ENCODE peak calls at places on chromosomes 1 and 21, in four cellular contexts. Q is IMR-90, V is trophoblast cell, S is neuronal stem cell. E is an unnamed sample.

GRCh38 chr1:18062180-18062579 is 45.4 kb upstream of the IGSF21 start:
- DNase-seq in Q (no peak), V (no peak), S (peak), E (no peak)

GRCh38 chr1:101371259-101371658 is 134.4 kb downstream of the S1PR1 start:
- DNase-seq in Q (peak), V (no peak), S (no peak), E (peak)

GRCh38 chr1:96409087-96409486 is 312.5 kb upstream of the PTBP2 start:
- DNase-seq in Q (no peak), V (no peak), S (no peak), E (no peak)

GRCh38 chr1:245580651-245581050 is 425.9 kb downstream of the KIF26B start:
- DNase-seq in Q (no peak), V (no peak), S (no peak), E (no peak)

GRCh38 chr21:34243562-34243961 is 120.2 kb upstream of the KCNE2 start:
- DNase-seq in Q (peak), V (no peak), S (no peak), E (peak)

GRCh38 chr1:50271337-50271736 is 151.9 kb downstream of the DMRTA2 start:
- DNase-seq in Q (no peak), V (no peak), S (no peak), E (no peak)

GRCh38 chr1:225448146-225448805 is 20.4 kb upstream of the LBR start:
- DNase-seq in Q (no peak), V (no peak), S (no peak), E (no peak)

GRCh38 chr1:235873571-235873970 is 6.9 kb upstream of the LYST start:
- DNase-seq in Q (no peak), V (no peak), S (no peak), E (no peak)

GRCh38 chr1:202807367-202807925 is 775 bp downstream of the KDM5B start:
- DNase-seq in Q (peak), V (no peak), S (no peak), E (peak)

GRCh38 chr1:208434008-208434407 is 189.8 kb upstream of the PLXNA2 start:
- DNase-seq in Q (no peak), V (no peak), S (no peak), E (peak)

GRCh38 chr1:226641671-226642231 is 93.2 kb downstream of the STUM start:
- DNase-seq in Q (no peak), V (no peak), S (no peak), E (no peak)

GRCh38 chr1:226643701-226644540 is 95.2 kb downstream of the ITPKB start:
- DNase-seq in Q (no peak), V (no peak), S (no peak), E (no peak)

GRCh38 chr1:226640737-226641136 is 92.2 kb downstream of the STUM start:
- DNase-seq in Q (no peak), V (no peak), S (no peak), E (no peak)

GRCh38 chr1:226643167-226643566 is 94.6 kb downstream of the STUM start:
- DNase-seq in Q (peak), V (peak), S (no peak), E (peak)

DNA sequence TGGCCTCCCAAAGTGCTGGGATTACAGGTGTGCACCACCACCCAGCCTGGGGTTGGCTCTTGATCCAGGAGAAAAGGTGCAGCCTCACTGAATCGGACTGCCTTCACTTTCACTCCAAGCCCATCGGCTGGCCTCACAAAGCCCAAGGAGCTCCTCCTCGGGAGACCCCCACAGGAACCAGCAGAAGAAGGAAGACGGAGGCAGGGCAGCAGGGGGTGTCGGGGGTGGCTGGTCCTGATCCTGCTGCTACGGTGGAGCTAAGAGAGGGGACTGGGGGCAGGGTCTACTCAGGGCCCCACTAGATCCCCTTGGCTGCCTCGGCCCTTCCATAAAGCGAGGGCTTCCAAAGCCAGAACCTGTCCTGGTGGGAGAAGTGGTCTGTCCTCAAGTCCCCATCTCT is 93.9 kb downstream of the STUM start:
- DNase-seq in Q (no peak), V (no peak), S (no peak), E (no peak)
- H2BK5ac ChIP-seq in Q (no peak), V (no peak), S (peak), E (no peak)

GRCh38 chr1:229342902-229343587 is at the start of gene CCSAP:
- DNase-seq in Q (peak), V (peak), S (peak), E (peak)
- H3K23ac ChIP-seq in Q (peak), V (no peak), S (peak), E (peak)

DNA sequence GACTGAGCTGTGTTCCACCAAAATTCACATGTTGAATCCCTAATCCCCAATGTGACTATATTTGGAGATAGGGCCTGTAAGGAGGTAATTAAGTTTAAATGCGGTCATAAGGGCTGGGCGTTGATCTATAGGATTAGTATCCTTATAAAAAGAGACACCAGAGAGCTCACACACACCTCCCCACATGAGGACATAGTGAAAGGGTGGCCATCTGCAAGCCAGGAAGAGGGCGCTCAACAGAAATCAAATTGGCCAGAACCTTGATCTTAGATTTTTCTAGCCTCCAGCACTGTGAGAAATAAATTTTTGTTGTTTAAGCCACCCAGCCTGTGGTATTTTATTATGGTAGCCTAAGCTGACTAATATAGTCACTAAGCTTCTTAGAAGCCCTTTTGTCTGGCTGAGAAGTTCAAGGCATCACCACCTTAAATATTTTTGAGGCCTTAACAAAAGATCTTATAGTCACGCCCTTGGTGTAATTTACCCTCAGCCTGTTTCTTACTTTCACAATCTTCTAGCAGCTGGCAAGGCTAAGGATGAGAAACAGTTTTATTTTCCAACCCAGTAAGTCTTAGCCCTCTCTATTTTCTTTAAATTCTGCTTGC is 28.8 kb downstream of the GORAB start:
- DNase-seq in Q (no peak), V (no peak), S (no peak), E (no peak)
- H3K18ac ChIP-seq in Q (no peak), V (no peak), S (no peak), E (no peak)

DNA sequence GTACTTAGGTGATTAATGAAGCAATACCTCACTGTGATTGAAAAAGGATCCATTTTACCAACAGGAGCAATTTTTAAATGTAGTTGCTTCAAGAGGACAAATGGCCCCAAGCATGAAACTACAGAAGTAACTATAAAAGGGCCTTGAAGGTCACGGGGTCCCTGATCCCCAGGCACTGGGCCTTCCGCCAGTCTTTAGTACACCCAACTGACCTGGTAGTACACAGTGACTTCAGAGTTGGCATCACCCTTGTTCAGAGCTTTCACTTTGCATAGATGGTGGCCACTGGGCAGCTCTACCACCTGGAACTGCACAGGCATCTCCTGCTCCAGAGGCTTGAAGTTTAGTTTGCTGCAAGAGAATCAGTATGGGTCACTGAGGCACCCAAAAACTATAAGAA is 84.3 kb downstream of the NRDC start:
- DNase-seq in Q (no peak), V (no peak), S (no peak), E (no peak)
- H2BK5ac ChIP-seq in Q (no peak), V (no peak), S (no peak), E (no peak)

GRCh38 chr1:33141216-33141615 is 40.6 kb downstream of the TRIM62 start:
- DNase-seq in Q (no peak), V (no peak), S (no peak), E (no peak)
- H3K23ac ChIP-seq in Q (no peak), V (no peak), S (no peak), E (no peak)

DNA sequence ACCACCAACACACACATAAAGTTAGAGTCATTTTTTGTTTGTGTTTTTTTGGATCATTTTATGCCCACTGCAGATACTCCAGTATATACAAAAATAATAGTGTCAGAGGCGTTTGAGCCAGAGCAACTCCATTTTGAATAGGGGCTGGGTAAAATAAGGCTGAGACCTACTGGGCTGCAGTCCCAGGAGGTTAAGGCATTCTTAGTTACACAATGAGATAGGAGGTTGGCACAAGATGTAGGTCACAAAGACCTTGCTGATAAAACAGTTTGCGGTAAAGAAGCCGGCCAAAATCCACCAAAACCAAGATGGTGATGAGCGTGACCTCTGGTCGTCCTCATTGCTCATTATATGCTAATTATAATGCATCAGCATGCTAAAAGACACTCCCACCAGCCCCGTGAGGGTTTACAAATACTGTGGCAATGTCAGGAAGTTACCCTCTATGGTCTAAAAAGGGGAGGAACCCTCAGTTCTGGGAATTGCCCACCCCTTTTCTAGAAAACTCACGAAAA is 40.6 kb downstream of the GJA5 start:
- DNase-seq in Q (no peak), V (no peak), S (no peak), E (no peak)
- H3K18ac ChIP-seq in Q (no peak), V (no peak), S (no peak), E (no peak)

E was measured in mesenchymal stem cell.